ENCODE peak calls at places on chromosomes 5 and 9, in four cellular contexts. G is K562, V is H1, X is HepG2. L is an unnamed sample.

GRCh38 chr9:16680965-16681658 is 189.4 kb downstream of the BNC2 start:
- DNase-seq in X (no peak), V (no peak), G (no peak), L (no peak)

GRCh38 chr5:113022661-113023060 is 46.1 kb downstream of the DCP2 start:
- DNase-seq in G (no peak), V (no peak), X (no peak), L (no peak)

GRCh38 chr9:4196376-4196775 is 103.5 kb downstream of the GLIS3 start:
- DNase-seq in X (no peak), G (no peak), V (no peak), L (no peak)

GRCh38 chr5:40413747-40414146 is 266.0 kb upstream of the PTGER4 start:
- DNase-seq in X (no peak), G (no peak), V (no peak), L (no peak)

GRCh38 chr5:178319541-178320041 is 87.0 kb upstream of the PHYKPL start:
- DNase-seq in X (no peak), V (no peak), G (no peak), L (no peak)

GRCh38 chr9:113963017-113963620 is 87.0 kb downstream of the ZNF618 start:
- DNase-seq in V (peak), X (peak), G (peak), L (peak)

GRCh38 chr5:171201285-171201684 is 107.8 kb upstream of the TLX3 start:
- DNase-seq in V (no peak), X (no peak), G (no peak), L (no peak)

GRCh38 chr5:178338126-178338749 is 105.6 kb upstream of the PHYKPL start:
- DNase-seq in G (no peak), V (no peak), X (no peak), L (no peak)

GRCh38 chr9:130662927-130663257 is 1.5 kb upstream of the PRDM12 start:
- DNase-seq in X (no peak), G (no peak), V (no peak), L (no peak)

GRCh38 chr5:56360816-56361215 is 127.7 kb upstream of the ANKRD55 start:
- DNase-seq in X (no peak), G (no peak), V (no peak), L (no peak)

GRCh38 chr5:14063117-14063516 is 80.0 kb upstream of the TRIO start:
- DNase-seq in X (no peak), V (no peak), G (no peak), L (no peak)

GRCh38 chr5:67085616-67086015 is 111.0 kb downstream of the CD180 start:
- DNase-seq in G (no peak), X (no peak), V (no peak), L (no peak)
- TF ChIP-seq KDM1A in G (no peak), X (no peak), V (no peak), L (no peak)

GRCh38 chr9:137387034-137387890 is 35.7 kb downstream of the EXD3 start:
- DNase-seq in G (no peak), X (no peak), V (no peak), L (no peak)
- H3K4me2 ChIP-seq in G (no peak), X (peak), V (no peak), L (no peak)

GRCh38 chr5:109743041-109743531 is 53.4 kb downstream of the MAN2A1 start:
- DNase-seq in G (peak), V (no peak), X (no peak), L (no peak)
- TF ChIP-seq KDM1A in G (peak), V (no peak), X (no peak), L (no peak)

GRCh38 chr9:90813011-90813410 is 11.4 kb downstream of the SYK start:
- DNase-seq in V (no peak), X (no peak), G (no peak), L (no peak)

GRCh38 chr9:90815944-90816357 is 14.3 kb downstream of the SYK start:
- DNase-seq in V (no peak), G (no peak), X (no peak), L (no peak)

GRCh38 chr9:90814355-90814754 is 12.7 kb downstream of the SYK start:
- DNase-seq in X (no peak), G (no peak), V (no peak), L (no peak)

GRCh38 chr9:90815183-90815943 is 13.7 kb downstream of the SYK start:
- DNase-seq in G (peak), X (no peak), V (no peak), L (no peak)

GRCh38 chr9:90813523-90813922 is 11.9 kb downstream of the SYK start:
- DNase-seq in X (no peak), V (no peak), G (no peak), L (no peak)
- H3K4me2 ChIP-seq in X (no peak), V (no peak), G (no peak), L (no peak)

GRCh38 chr9:5949103-5949699 is 58.5 kb downstream of the MLANA start:
- DNase-seq in X (no peak), G (no peak), V (no peak), L (peak)
- TF ChIP-seq KDM1A in X (no peak), G (no peak), V (no peak), L (no peak)

GRCh38 chr9:76158713-76159112 is 235.5 kb downstream of the RFK start:
- DNase-seq in X (no peak), V (no peak), G (no peak), L (no peak)
- H3K4me2 ChIP-seq in X (no peak), V (no peak), G (no peak), L (no peak)

GRCh38 chr5:107370569-107370968 is 300.2 kb downstream of the EFNA5 start:
- DNase-seq in V (no peak), X (no peak), G (no peak), L (no peak)
- TF ChIP-seq KDM1A in V (no peak), X (no peak), G (no peak), L (no peak)

GRCh38 chr5:41882765-41883164 is 12.5 kb upstream of the OXCT1 start:
- DNase-seq in X (no peak), V (no peak), G (no peak), L (no peak)
- H3K4me2 ChIP-seq in X (no peak), V (no peak), G (peak), L (no peak)